ENCODE peak calls at places on chromosome 18, in ten cellular contexts. One of them, this sample, is unnamed.

GRCh38 chr18:3984163-3984757 is 470.8 kb downstream of the DLGAP1 start:
- DNase-seq in progenitor cell of endocrine pancreas: no peak
- DNase-seq in putamen: no peak
- DNase-seq in GDM1: no peak
- DNase-seq in B cell: no peak
- DNase-seq in effector memory CD4-positive, alpha-beta T cell: no peak
- DNase-seq in nephron progenitor cell: no peak
- DNase-seq in right cardiac atrium: no peak
- DNase-seq in DMS153: no peak
- DNase-seq in activated CD4-positive, CD25-positive, alpha-beta regulatory T cell treated with anti-CD3 and anti-CD28 coated beads, Interleukin-2, amount 50 U/mL, for 16 hours: no peak
- DNase-seq in this sample: no peak

GRCh38 chr18:74609535-74609934 is 11.9 kb downstream of the ZNF407 start:
- DNase-seq in progenitor cell of endocrine pancreas: no peak
- DNase-seq in putamen: no peak
- DNase-seq in GDM1: no peak
- DNase-seq in B cell: no peak
- DNase-seq in effector memory CD4-positive, alpha-beta T cell: no peak
- DNase-seq in nephron progenitor cell: no peak
- DNase-seq in right cardiac atrium: no peak
- DNase-seq in DMS153: no peak
- DNase-seq in activated CD4-positive, CD25-positive, alpha-beta regulatory T cell treated with anti-CD3 and anti-CD28 coated beads, Interleukin-2, amount 50 U/mL, for 16 hours: no peak
- DNase-seq in this sample: no peak

GRCh38 chr18:28041366-28041765 is 135.6 kb downstream of the CDH2 start:
- DNase-seq in progenitor cell of endocrine pancreas: no peak
- DNase-seq in putamen: no peak
- DNase-seq in GDM1: no peak
- DNase-seq in B cell: no peak
- DNase-seq in effector memory CD4-positive, alpha-beta T cell: no peak
- DNase-seq in nephron progenitor cell: no peak
- DNase-seq in right cardiac atrium: no peak
- DNase-seq in DMS153: no peak
- DNase-seq in activated CD4-positive, CD25-positive, alpha-beta regulatory T cell treated with anti-CD3 and anti-CD28 coated beads, Interleukin-2, amount 50 U/mL, for 16 hours: no peak
- DNase-seq in this sample: no peak

GRCh38 chr18:23131693-23132319 is 3.5 kb upstream of the CABLES1 start:
- DNase-seq in progenitor cell of endocrine pancreas: peak; percentile 26
- DNase-seq in putamen: no peak
- DNase-seq in GDM1: peak; percentile 51
- DNase-seq in B cell: peak; percentile 75
- DNase-seq in effector memory CD4-positive, alpha-beta T cell: peak; percentile 53
- DNase-seq in nephron progenitor cell: peak; percentile 60
- DNase-seq in right cardiac atrium: peak; percentile 53
- DNase-seq in DMS153: peak; percentile 10
- DNase-seq in activated CD4-positive, CD25-positive, alpha-beta regulatory T cell treated with anti-CD3 and anti-CD28 coated beads, Interleukin-2, amount 50 U/mL, for 16 hours: peak; percentile 60
- DNase-seq in this sample: peak; percentile 51

GRCh38 chr18:25351280-25351772 is 640 bp downstream of the ZNF521 start:
- DNase-seq in progenitor cell of endocrine pancreas: no peak
- DNase-seq in putamen: no peak
- DNase-seq in GDM1: no peak
- DNase-seq in B cell: no peak
- DNase-seq in effector memory CD4-positive, alpha-beta T cell: no peak
- DNase-seq in nephron progenitor cell: peak; percentile 30
- DNase-seq in right cardiac atrium: no peak
- DNase-seq in DMS153: no peak
- DNase-seq in activated CD4-positive, CD25-positive, alpha-beta regulatory T cell treated with anti-CD3 and anti-CD28 coated beads, Interleukin-2, amount 50 U/mL, for 16 hours: no peak
- DNase-seq in this sample: no peak

GRCh38 chr18:79847606-79848293 is 50.0 kb downstream of the KCNG2 start:
- DNase-seq in progenitor cell of endocrine pancreas: no peak
- DNase-seq in putamen: no peak
- DNase-seq in GDM1: no peak
- DNase-seq in B cell: no peak
- DNase-seq in effector memory CD4-positive, alpha-beta T cell: no peak
- DNase-seq in nephron progenitor cell: no peak
- DNase-seq in right cardiac atrium: no peak
- DNase-seq in DMS153: no peak
- DNase-seq in activated CD4-positive, CD25-positive, alpha-beta regulatory T cell treated with anti-CD3 and anti-CD28 coated beads, Interleukin-2, amount 50 U/mL, for 16 hours: no peak
- DNase-seq in this sample: no peak

GRCh38 chr18:39435986-39436385 is 1870.4 kb upstream of the CELF4 start:
- DNase-seq in progenitor cell of endocrine pancreas: no peak
- DNase-seq in putamen: no peak
- DNase-seq in GDM1: no peak
- DNase-seq in B cell: no peak
- DNase-seq in effector memory CD4-positive, alpha-beta T cell: no peak
- DNase-seq in nephron progenitor cell: no peak
- DNase-seq in right cardiac atrium: no peak
- DNase-seq in DMS153: no peak
- DNase-seq in activated CD4-positive, CD25-positive, alpha-beta regulatory T cell treated with anti-CD3 and anti-CD28 coated beads, Interleukin-2, amount 50 U/mL, for 16 hours: no peak
- DNase-seq in this sample: no peak

GRCh38 chr18:36519358-36519757 is 221.8 kb downstream of the FHOD3 start:
- DNase-seq in progenitor cell of endocrine pancreas: no peak
- DNase-seq in putamen: no peak
- DNase-seq in GDM1: no peak
- DNase-seq in B cell: no peak
- DNase-seq in effector memory CD4-positive, alpha-beta T cell: no peak
- DNase-seq in nephron progenitor cell: no peak
- DNase-seq in right cardiac atrium: no peak
- DNase-seq in DMS153: no peak
- DNase-seq in activated CD4-positive, CD25-positive, alpha-beta regulatory T cell treated with anti-CD3 and anti-CD28 coated beads, Interleukin-2, amount 50 U/mL, for 16 hours: no peak
- DNase-seq in this sample: no peak

GRCh38 chr18:3481696-3482210 is 31.8 kb downstream of the TGIF1 start:
- DNase-seq in progenitor cell of endocrine pancreas: no peak
- DNase-seq in putamen: no peak
- DNase-seq in GDM1: peak; percentile 30
- DNase-seq in B cell: no peak
- DNase-seq in effector memory CD4-positive, alpha-beta T cell: no peak
- DNase-seq in nephron progenitor cell: no peak
- DNase-seq in right cardiac atrium: no peak
- DNase-seq in DMS153: no peak
- DNase-seq in activated CD4-positive, CD25-positive, alpha-beta regulatory T cell treated with anti-CD3 and anti-CD28 coated beads, Interleukin-2, amount 50 U/mL, for 16 hours: no peak
- DNase-seq in this sample: no peak

GRCh38 chr18:79523738-79524180 is 128.0 kb downstream of the NFATC1 start:
- DNase-seq in progenitor cell of endocrine pancreas: no peak
- DNase-seq in putamen: no peak
- DNase-seq in GDM1: peak; percentile 14
- DNase-seq in B cell: peak; percentile 82
- DNase-seq in effector memory CD4-positive, alpha-beta T cell: peak; percentile 74
- DNase-seq in nephron progenitor cell: no peak
- DNase-seq in right cardiac atrium: no peak
- DNase-seq in DMS153: no peak
- DNase-seq in activated CD4-positive, CD25-positive, alpha-beta regulatory T cell treated with anti-CD3 and anti-CD28 coated beads, Interleukin-2, amount 50 U/mL, for 16 hours: peak; percentile 55
- DNase-seq in this sample: peak; percentile 80

GRCh38 chr18:12839526-12840196 is 44.4 kb downstream of the PTPN2 start:
- DNase-seq in progenitor cell of endocrine pancreas: no peak
- DNase-seq in putamen: no peak
- DNase-seq in GDM1: no peak
- DNase-seq in B cell: peak; percentile 29
- DNase-seq in effector memory CD4-positive, alpha-beta T cell: no peak
- DNase-seq in nephron progenitor cell: no peak
- DNase-seq in right cardiac atrium: no peak
- DNase-seq in DMS153: no peak
- DNase-seq in activated CD4-positive, CD25-positive, alpha-beta regulatory T cell treated with anti-CD3 and anti-CD28 coated beads, Interleukin-2, amount 50 U/mL, for 16 hours: peak; percentile 30
- DNase-seq in this sample: no peak

GRCh38 chr18:28178720-28179119 is 1.8 kb upstream of the CDH2 start:
- DNase-seq in progenitor cell of endocrine pancreas: no peak
- DNase-seq in putamen: no peak
- DNase-seq in GDM1: no peak
- DNase-seq in B cell: no peak
- DNase-seq in effector memory CD4-positive, alpha-beta T cell: no peak
- DNase-seq in nephron progenitor cell: peak; percentile 14
- DNase-seq in right cardiac atrium: no peak
- DNase-seq in DMS153: no peak
- DNase-seq in activated CD4-positive, CD25-positive, alpha-beta regulatory T cell treated with anti-CD3 and anti-CD28 coated beads, Interleukin-2, amount 50 U/mL, for 16 hours: no peak
- DNase-seq in this sample: no peak

GRCh38 chr18:8858888-8859511 is 153.6 kb downstream of the MTCL1 start:
- DNase-seq in progenitor cell of endocrine pancreas: no peak
- DNase-seq in putamen: no peak
- DNase-seq in GDM1: no peak
- DNase-seq in B cell: no peak
- DNase-seq in effector memory CD4-positive, alpha-beta T cell: no peak
- DNase-seq in nephron progenitor cell: no peak
- DNase-seq in right cardiac atrium: no peak
- DNase-seq in DMS153: no peak
- DNase-seq in activated CD4-positive, CD25-positive, alpha-beta regulatory T cell treated with anti-CD3 and anti-CD28 coated beads, Interleukin-2, amount 50 U/mL, for 16 hours: no peak
- DNase-seq in this sample: no peak

GRCh38 chr18:77129150-77129551 is 3.4 kb downstream of the MBP start:
- DNase-seq in progenitor cell of endocrine pancreas: no peak
- DNase-seq in putamen: no peak
- DNase-seq in GDM1: no peak
- DNase-seq in B cell: no peak
- DNase-seq in effector memory CD4-positive, alpha-beta T cell: no peak
- DNase-seq in nephron progenitor cell: no peak
- DNase-seq in right cardiac atrium: no peak
- DNase-seq in DMS153: peak; percentile 12
- DNase-seq in activated CD4-positive, CD25-positive, alpha-beta regulatory T cell treated with anti-CD3 and anti-CD28 coated beads, Interleukin-2, amount 50 U/mL, for 16 hours: no peak
- DNase-seq in this sample: no peak

GRCh38 chr18:70172225-70172624 is 33.3 kb downstream of the RTTN start:
- DNase-seq in progenitor cell of endocrine pancreas: no peak
- DNase-seq in putamen: no peak
- DNase-seq in GDM1: no peak
- DNase-seq in B cell: no peak
- DNase-seq in effector memory CD4-positive, alpha-beta T cell: no peak
- DNase-seq in nephron progenitor cell: no peak
- DNase-seq in right cardiac atrium: no peak
- DNase-seq in DMS153: no peak
- DNase-seq in activated CD4-positive, CD25-positive, alpha-beta regulatory T cell treated with anti-CD3 and anti-CD28 coated beads, Interleukin-2, amount 50 U/mL, for 16 hours: no peak
- DNase-seq in this sample: no peak

GRCh38 chr18:49207373-49207772 is 253.1 kb downstream of the DYM start:
- DNase-seq in progenitor cell of endocrine pancreas: no peak
- DNase-seq in putamen: no peak
- DNase-seq in GDM1: no peak
- DNase-seq in B cell: no peak
- DNase-seq in effector memory CD4-positive, alpha-beta T cell: no peak
- DNase-seq in nephron progenitor cell: no peak
- DNase-seq in right cardiac atrium: no peak
- DNase-seq in DMS153: no peak
- DNase-seq in activated CD4-positive, CD25-positive, alpha-beta regulatory T cell treated with anti-CD3 and anti-CD28 coated beads, Interleukin-2, amount 50 U/mL, for 16 hours: no peak
- DNase-seq in this sample: no peak

GRCh38 chr18:76493213-76494107 is 1.6 kb downstream of the ZNF516 start:
- DNase-seq in progenitor cell of endocrine pancreas: no peak
- DNase-seq in putamen: peak; percentile 72
- DNase-seq in GDM1: no peak
- DNase-seq in B cell: peak; percentile 61
- DNase-seq in effector memory CD4-positive, alpha-beta T cell: no peak
- DNase-seq in nephron progenitor cell: peak; percentile 27
- DNase-seq in right cardiac atrium: no peak
- DNase-seq in DMS153: no peak
- DNase-seq in activated CD4-positive, CD25-positive, alpha-beta regulatory T cell treated with anti-CD3 and anti-CD28 coated beads, Interleukin-2, amount 50 U/mL, for 16 hours: no peak
- DNase-seq in this sample: no peak

GRCh38 chr18:10419420-10420103 is 34.9 kb upstream of the APCDD1 start:
- DNase-seq in progenitor cell of endocrine pancreas: no peak
- DNase-seq in putamen: no peak
- DNase-seq in GDM1: no peak
- DNase-seq in B cell: no peak
- DNase-seq in effector memory CD4-positive, alpha-beta T cell: no peak
- DNase-seq in nephron progenitor cell: no peak
- DNase-seq in right cardiac atrium: no peak
- DNase-seq in DMS153: no peak
- DNase-seq in activated CD4-positive, CD25-positive, alpha-beta regulatory T cell treated with anti-CD3 and anti-CD28 coated beads, Interleukin-2, amount 50 U/mL, for 16 hours: no peak
- DNase-seq in this sample: no peak

GRCh38 chr18:58870130-58870529 is 5.5 kb downstream of the ZNF532 start:
- DNase-seq in progenitor cell of endocrine pancreas: no peak
- DNase-seq in putamen: no peak
- DNase-seq in GDM1: no peak
- DNase-seq in B cell: no peak
- DNase-seq in effector memory CD4-positive, alpha-beta T cell: no peak
- DNase-seq in nephron progenitor cell: no peak
- DNase-seq in right cardiac atrium: no peak
- DNase-seq in DMS153: no peak
- DNase-seq in activated CD4-positive, CD25-positive, alpha-beta regulatory T cell treated with anti-CD3 and anti-CD28 coated beads, Interleukin-2, amount 50 U/mL, for 16 hours: no peak
- DNase-seq in this sample: no peak

GRCh38 chr18:3463052-3463451 is 13.1 kb downstream of the TGIF1 start:
- DNase-seq in progenitor cell of endocrine pancreas: no peak
- DNase-seq in putamen: no peak
- DNase-seq in GDM1: no peak
- DNase-seq in B cell: no peak
- DNase-seq in effector memory CD4-positive, alpha-beta T cell: no peak
- DNase-seq in nephron progenitor cell: no peak
- DNase-seq in right cardiac atrium: no peak
- DNase-seq in DMS153: no peak
- DNase-seq in activated CD4-positive, CD25-positive, alpha-beta regulatory T cell treated with anti-CD3 and anti-CD28 coated beads, Interleukin-2, amount 50 U/mL, for 16 hours: no peak
- DNase-seq in this sample: no peak

GRCh38 chr18:46641917-46642316 is 15.1 kb downstream of the LOXHD1 start:
- DNase-seq in progenitor cell of endocrine pancreas: no peak
- DNase-seq in putamen: no peak
- DNase-seq in GDM1: no peak
- DNase-seq in B cell: no peak
- DNase-seq in effector memory CD4-positive, alpha-beta T cell: no peak
- DNase-seq in nephron progenitor cell: no peak
- DNase-seq in right cardiac atrium: no peak
- DNase-seq in DMS153: no peak
- DNase-seq in activated CD4-positive, CD25-positive, alpha-beta regulatory T cell treated with anti-CD3 and anti-CD28 coated beads, Interleukin-2, amount 50 U/mL, for 16 hours: no peak
- DNase-seq in this sample: no peak

GRCh38 chr18:50159654-50160046 is 35.3 kb downstream of the MYO5B start:
- DNase-seq in progenitor cell of endocrine pancreas: no peak
- DNase-seq in putamen: no peak
- DNase-seq in GDM1: no peak
- DNase-seq in B cell: no peak
- DNase-seq in effector memory CD4-positive, alpha-beta T cell: no peak
- DNase-seq in nephron progenitor cell: no peak
- DNase-seq in right cardiac atrium: no peak
- DNase-seq in DMS153: no peak
- DNase-seq in activated CD4-positive, CD25-positive, alpha-beta regulatory T cell treated with anti-CD3 and anti-CD28 coated beads, Interleukin-2, amount 50 U/mL, for 16 hours: no peak
- DNase-seq in this sample: no peak